ENCODE peak calls at places on chromosomes 6 and 20, in four cellular contexts. M is WTC11, B is neural crest cell, W is NCI-H1105 treated with DMSO at 0.1 percent for 48 hours. T is an unnamed sample.

GRCh38 chr20:7776148-7776547 is 164.1 kb downstream of the HAO1 start:
- DNase-seq in W (no peak), B (no peak), M (no peak), T (no peak)

GRCh38 chr6:45191414-45191813 is 136.7 kb upstream of the RUNX2 start:
- DNase-seq in B (no peak), W (no peak), M (no peak), T (no peak)

GRCh38 chr6:25193147-25193864 is 85.9 kb upstream of the CARMIL1 start:
- DNase-seq in M (no peak), B (no peak), W (no peak), T (no peak)

GRCh38 chr20:41316602-41317535 is 662 bp downstream of the ZHX3 start:
- DNase-seq in M (peak), W (peak), B (peak), T (peak)

GRCh38 chr6:43967692-43968091 is 159.6 kb downstream of the MRPL14 start:
- DNase-seq in W (no peak), B (no peak), M (no peak), T (no peak)

GRCh38 chr6:165987483-165988305 is 180.0 kb downstream of the TBXT start:
- DNase-seq in M (peak), B (peak), W (peak), T (no peak)

GRCh38 chr20:18190466-18191233 is 53.0 kb downstream of the KAT14 start:
- DNase-seq in M (peak), B (no peak), W (no peak), T (no peak)

GRCh38 chr20:59783020-59784010 is 150.1 kb downstream of the SYCP2 start:
- DNase-seq in B (peak), M (peak), W (peak), T (peak)

GRCh38 chr6:119902681-119903080 is 553.1 kb upstream of the MAN1A1 start:
- DNase-seq in M (no peak), B (no peak), W (no peak), T (no peak)

T was measured in stimulated activated naive B cell treated with anti-CD40 and anti-IgM and Interleukin-4, amounts not matched to agents 10 μg/mL and 1 μg/mL and 100 μg/mL, for 72 hours.